ENCODE peak calls at places on chromosomes 2 and 18, in eight cellular contexts. One of them, this sample, is unnamed. For H3K27me3, the result is how much of the 10 kb centered on the place peaks cover.

GRCh38 chr2:146305164-146305563 is 1539.7 kb upstream of the ACVR2A start:
- DNase-seq in body of pancreas: no peak
- DNase-seq in Peyer's patch: no peak
- DNase-seq in ovary: no peak
- DNase-seq in Panc1: no peak
- DNase-seq in AG04450: no peak
- DNase-seq in BJ: no peak
- DNase-seq in tibial artery: no peak
- DNase-seq in this sample: no peak

GRCh38 chr2:175687465-175687864 is 314.6 kb downstream of the LNPK start:
- DNase-seq in body of pancreas: no peak
- DNase-seq in Peyer's patch: no peak
- DNase-seq in ovary: no peak
- DNase-seq in Panc1: no peak
- DNase-seq in AG04450: no peak
- DNase-seq in BJ: no peak
- DNase-seq in tibial artery: no peak
- DNase-seq in this sample: no peak

GRCh38 chr2:151159109-151159690 is 102.5 kb downstream of the RBM43 start:
- DNase-seq in body of pancreas: no peak
- DNase-seq in Peyer's patch: no peak
- DNase-seq in ovary: no peak
- DNase-seq in Panc1: no peak
- DNase-seq in AG04450: no peak
- DNase-seq in BJ: no peak
- DNase-seq in tibial artery: no peak
- DNase-seq in this sample: no peak

GRCh38 chr2:113886479-113887383 is 3.2 kb upstream of the ACTR3 start:
- DNase-seq in body of pancreas: peak
- DNase-seq in Peyer's patch: peak
- DNase-seq in ovary: no peak
- DNase-seq in Panc1: no peak
- DNase-seq in AG04450: peak
- DNase-seq in BJ: peak
- DNase-seq in tibial artery: peak
- DNase-seq in this sample: peak

GRCh38 chr2:12675352-12675795 is 41.4 kb upstream of the TRIB2 start:
- DNase-seq in body of pancreas: peak
- DNase-seq in Peyer's patch: no peak
- DNase-seq in ovary: no peak
- DNase-seq in Panc1: no peak
- DNase-seq in AG04450: no peak
- DNase-seq in BJ: no peak
- DNase-seq in tibial artery: no peak
- DNase-seq in this sample: no peak

GRCh38 chr2:225764346-225764745 is 364.8 kb downstream of the NYAP2 start:
- DNase-seq in body of pancreas: no peak
- DNase-seq in Peyer's patch: no peak
- DNase-seq in ovary: no peak
- DNase-seq in Panc1: no peak
- DNase-seq in AG04450: no peak
- DNase-seq in BJ: no peak
- DNase-seq in tibial artery: no peak
- DNase-seq in this sample: no peak

GRCh38 chr2:239758325-239758877 is 266.7 kb downstream of the NDUFA10 start:
- DNase-seq in body of pancreas: no peak
- DNase-seq in Peyer's patch: no peak
- DNase-seq in ovary: no peak
- DNase-seq in Panc1: no peak
- DNase-seq in AG04450: no peak
- DNase-seq in BJ: no peak
- DNase-seq in tibial artery: no peak
- DNase-seq in this sample: no peak

GRCh38 chr2:168469281-168469988 is 13.4 kb downstream of the CERS6 start:
- DNase-seq in body of pancreas: no peak
- DNase-seq in Peyer's patch: no peak
- DNase-seq in ovary: no peak
- DNase-seq in Panc1: no peak
- DNase-seq in AG04450: no peak
- DNase-seq in BJ: no peak
- DNase-seq in tibial artery: no peak
- DNase-seq in this sample: peak

GRCh38 chr2:25491003-25491696 is 149.4 kb upstream of the DNMT3A start:
- DNase-seq in body of pancreas: no peak
- DNase-seq in Peyer's patch: no peak
- DNase-seq in ovary: no peak
- DNase-seq in Panc1: peak
- DNase-seq in AG04450: no peak
- DNase-seq in BJ: no peak
- DNase-seq in tibial artery: no peak
- DNase-seq in this sample: no peak

GRCh38 chr18:14941256-14941655 is 193.3 kb downstream of the ANKRD30B start:
- DNase-seq in body of pancreas: no peak
- DNase-seq in Peyer's patch: peak
- DNase-seq in ovary: no peak
- DNase-seq in Panc1: no peak
- DNase-seq in AG04450: no peak
- DNase-seq in BJ: no peak
- DNase-seq in tibial artery: no peak
- DNase-seq in this sample: no peak

GRCh38 chr2:236535024-236535423 is 34.6 kb upstream of the ACKR3 start:
- DNase-seq in body of pancreas: no peak
- DNase-seq in Peyer's patch: no peak
- DNase-seq in ovary: no peak
- DNase-seq in Panc1: no peak
- DNase-seq in AG04450: no peak
- DNase-seq in BJ: no peak
- DNase-seq in tibial artery: no peak
- DNase-seq in this sample: no peak

GRCh38 chr2:18834341-18834740 is 245.0 kb upstream of the NT5C1B start:
- DNase-seq in body of pancreas: peak
- DNase-seq in Peyer's patch: no peak
- DNase-seq in ovary: no peak
- DNase-seq in Panc1: no peak
- DNase-seq in AG04450: no peak
- DNase-seq in BJ: no peak
- DNase-seq in tibial artery: no peak
- DNase-seq in this sample: no peak

GRCh38 chr2:240070907-240071306 is 17.6 kb upstream of the OR6B3 start:
- DNase-seq in body of pancreas: no peak
- DNase-seq in Peyer's patch: no peak
- DNase-seq in ovary: no peak
- DNase-seq in Panc1: no peak
- DNase-seq in AG04450: no peak
- DNase-seq in BJ: no peak
- DNase-seq in tibial artery: no peak
- DNase-seq in this sample: no peak

DNA sequence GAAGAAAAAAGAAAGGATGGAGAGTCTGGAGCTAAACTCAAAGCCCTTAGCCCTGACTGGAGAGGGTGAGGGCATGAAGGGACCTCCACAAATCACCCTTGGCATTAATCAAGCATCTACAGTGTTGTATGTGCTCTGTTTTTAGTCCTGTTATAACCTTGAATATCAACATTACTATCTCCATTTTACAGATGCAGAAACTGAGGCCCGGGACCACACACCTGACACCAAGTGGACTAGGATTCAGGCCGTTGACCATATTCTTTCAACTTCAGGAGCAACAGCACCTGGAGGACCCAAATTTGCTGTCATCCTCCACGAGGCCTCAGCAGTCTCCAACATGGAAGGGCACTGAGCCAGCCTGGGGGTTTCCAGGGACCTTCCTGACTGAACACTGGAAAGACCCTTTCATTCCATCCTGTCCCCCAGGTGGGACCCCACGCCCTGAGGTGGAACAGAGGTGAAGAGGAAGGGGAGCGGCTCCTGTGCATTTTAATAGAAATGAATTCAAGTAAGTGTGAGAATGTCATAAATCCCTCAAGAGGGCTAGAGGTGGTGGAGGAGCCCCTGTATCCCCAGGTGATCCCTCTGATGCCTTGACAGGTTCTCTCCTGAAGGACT is 41.0 kb downstream of the SERTAD2 start:
- DNase-seq in body of pancreas: no peak
- DNase-seq in Peyer's patch: no peak
- DNase-seq in ovary: no peak
- DNase-seq in Panc1: no peak
- DNase-seq in AG04450: no peak
- DNase-seq in BJ: no peak
- DNase-seq in tibial artery: no peak
- DNase-seq in this sample: no peak
- H3K4me3 ChIP-seq in body of pancreas: no peak
- H3K4me3 ChIP-seq in Peyer's patch: no peak
- H3K4me3 ChIP-seq in ovary: no peak
- H3K4me3 ChIP-seq in Panc1: no peak
- H3K4me3 ChIP-seq in AG04450: no peak
- H3K4me3 ChIP-seq in BJ: no peak
- H3K4me3 ChIP-seq in tibial artery: no peak
- H3K4me3 ChIP-seq in this sample: no peak

GRCh38 chr2:127016329-127016728 is 90.6 kb downstream of the BIN1 start:
- DNase-seq in body of pancreas: no peak
- DNase-seq in Peyer's patch: no peak
- DNase-seq in ovary: no peak
- DNase-seq in Panc1: no peak
- DNase-seq in AG04450: no peak
- DNase-seq in BJ: no peak
- DNase-seq in tibial artery: no peak
- DNase-seq in this sample: no peak
- H3K27me3 ChIP-seq in body of pancreas: under half
- H3K27me3 ChIP-seq in Peyer's patch: under half
- H3K27me3 ChIP-seq in ovary: under half
- H3K27me3 ChIP-seq in Panc1: under half
- H3K27me3 ChIP-seq in AG04450: under half
- H3K27me3 ChIP-seq in BJ: under half
- H3K27me3 ChIP-seq in tibial artery: under half
- H3K27me3 ChIP-seq in this sample: under half

GRCh38 chr2:27080140-27080469 is 1.7 kb downstream of the EMILIN1 start:
- DNase-seq in body of pancreas: no peak
- DNase-seq in Peyer's patch: no peak
- DNase-seq in ovary: no peak
- DNase-seq in Panc1: no peak
- DNase-seq in AG04450: no peak
- DNase-seq in BJ: no peak
- DNase-seq in tibial artery: no peak
- DNase-seq in this sample: no peak

GRCh38 chr2:27079233-27080139 is 1.1 kb downstream of the EMILIN1 start:
- DNase-seq in body of pancreas: no peak
- DNase-seq in Peyer's patch: no peak
- DNase-seq in ovary: no peak
- DNase-seq in Panc1: no peak
- DNase-seq in AG04450: no peak
- DNase-seq in BJ: no peak
- DNase-seq in tibial artery: no peak
- DNase-seq in this sample: no peak

GRCh38 chr2:27077231-27077630 is 1.2 kb upstream of the EMILIN1 start:
- DNase-seq in body of pancreas: no peak
- DNase-seq in Peyer's patch: no peak
- DNase-seq in ovary: no peak
- DNase-seq in Panc1: no peak
- DNase-seq in AG04450: no peak
- DNase-seq in BJ: no peak
- DNase-seq in tibial artery: no peak
- DNase-seq in this sample: no peak

GRCh38 chr2:27080603-27080938 is 2.2 kb downstream of the EMILIN1 start:
- DNase-seq in body of pancreas: no peak
- DNase-seq in Peyer's patch: no peak
- DNase-seq in ovary: no peak
- DNase-seq in Panc1: no peak
- DNase-seq in AG04450: no peak
- DNase-seq in BJ: no peak
- DNase-seq in tibial artery: no peak
- DNase-seq in this sample: no peak

DNA sequence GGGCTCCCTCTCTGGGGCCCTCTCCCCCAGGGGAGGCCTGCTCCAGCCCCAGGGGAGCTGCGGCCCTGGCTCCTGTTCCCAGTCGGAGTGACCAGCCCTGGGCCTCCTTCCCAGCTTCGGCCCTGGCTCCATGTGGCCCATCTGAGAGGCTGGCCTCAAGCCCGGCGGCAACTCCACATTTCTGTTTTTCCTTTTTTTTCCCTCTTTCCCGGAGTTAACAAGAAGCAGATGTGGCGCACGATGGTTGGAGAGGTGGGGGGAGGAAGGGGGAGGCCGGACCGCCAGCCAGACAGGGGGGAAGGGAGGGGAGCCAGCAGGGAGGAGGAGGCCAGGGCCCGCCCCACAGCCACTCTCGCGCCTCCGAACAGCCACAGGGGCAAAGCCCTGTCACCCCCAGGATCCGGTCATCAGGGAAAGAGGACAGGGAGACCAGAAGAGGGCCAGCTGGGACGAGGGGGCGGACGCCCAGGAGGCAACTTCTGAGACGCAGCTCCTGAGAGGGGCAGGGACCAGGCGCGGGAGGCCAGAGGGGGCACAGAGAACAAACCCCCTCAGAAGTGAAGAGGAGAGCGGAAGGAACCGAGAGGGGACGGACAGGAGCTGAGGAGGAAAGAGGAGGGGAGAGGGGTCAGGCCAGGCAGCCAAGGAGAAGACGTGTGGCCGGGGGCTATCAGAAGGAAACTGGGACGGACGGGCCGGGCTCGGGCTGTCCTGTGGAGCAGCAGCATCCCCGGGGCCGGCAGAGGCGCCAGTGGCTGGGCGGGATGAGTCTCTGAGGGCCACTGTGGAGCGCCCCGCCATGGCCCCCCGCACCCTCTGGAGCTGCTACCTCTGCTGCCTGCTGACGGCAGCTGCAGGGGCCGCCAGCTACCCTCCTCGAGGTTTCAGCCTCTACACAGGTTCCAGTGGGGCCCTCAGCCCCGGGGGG is at the start of gene EMILIN1:
- DNase-seq in body of pancreas: peak
- DNase-seq in Peyer's patch: peak
- DNase-seq in ovary: peak
- DNase-seq in Panc1: no peak
- DNase-seq in AG04450: peak
- DNase-seq in BJ: peak
- DNase-seq in tibial artery: peak
- DNase-seq in this sample: no peak
- TF ChIP-seq CTCF in body of pancreas: no peak
- TF ChIP-seq CTCF in Peyer's patch: no peak
- TF ChIP-seq CTCF in ovary: no peak
- TF ChIP-seq CTCF in Panc1: no peak
- TF ChIP-seq CTCF in AG04450: peak
- TF ChIP-seq CTCF in BJ: peak
- TF ChIP-seq CTCF in tibial artery: no peak
- TF ChIP-seq CTCF in this sample: no peak

DNA sequence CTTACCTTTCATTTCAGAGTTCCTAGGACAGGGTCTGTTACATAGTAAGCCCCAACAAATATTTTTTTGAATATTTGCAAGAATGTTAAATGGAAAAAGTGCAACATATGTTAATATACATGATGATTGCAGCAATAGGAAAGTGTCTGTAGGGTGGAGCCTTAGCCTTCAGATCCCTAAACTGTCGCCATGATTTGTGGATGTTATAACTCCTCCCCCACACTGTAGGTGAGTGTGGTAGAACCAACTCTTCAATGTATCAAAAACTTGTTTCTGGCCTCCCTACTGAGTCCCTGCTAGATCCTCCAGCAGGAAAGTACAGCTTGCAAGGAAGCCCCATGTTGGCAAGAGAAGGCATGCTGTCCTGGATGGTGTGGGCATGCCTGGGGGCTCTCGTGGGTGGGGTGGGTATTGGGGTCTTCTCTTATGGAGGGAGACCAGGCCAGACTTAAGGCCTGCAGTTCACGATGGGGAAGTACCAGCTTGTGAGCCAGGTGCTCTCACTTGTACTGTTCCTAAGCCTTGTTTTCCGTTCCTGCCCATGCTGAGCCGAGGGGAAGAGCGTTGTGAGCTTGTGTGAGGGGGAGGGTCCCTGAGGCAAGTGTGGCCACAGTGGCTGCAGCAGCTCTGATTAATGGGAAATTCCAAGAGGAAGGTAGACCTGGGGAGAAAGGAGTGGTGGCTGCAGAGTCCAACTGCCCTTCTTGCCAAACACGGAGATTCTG is 11.4 kb downstream of the FHOD3 start:
- DNase-seq in body of pancreas: no peak
- DNase-seq in Peyer's patch: no peak
- DNase-seq in ovary: no peak
- DNase-seq in Panc1: no peak
- DNase-seq in AG04450: no peak
- DNase-seq in BJ: no peak
- DNase-seq in tibial artery: no peak
- DNase-seq in this sample: no peak
- H3K4me3 ChIP-seq in body of pancreas: no peak
- H3K4me3 ChIP-seq in Peyer's patch: no peak
- H3K4me3 ChIP-seq in ovary: no peak
- H3K4me3 ChIP-seq in Panc1: peak
- H3K4me3 ChIP-seq in AG04450: peak
- H3K4me3 ChIP-seq in BJ: no peak
- H3K4me3 ChIP-seq in tibial artery: no peak
- H3K4me3 ChIP-seq in this sample: no peak